ENCODE peak calls at places on chromosomes 12 and 14, in eight cellular contexts. S is cardiac muscle cell; Q is aorta; R is neural progenitor cell; V is astrocyte; T is IMR-90; I is effector memory CD4-positive, alpha-beta T cell; N is body of pancreas. J is an unnamed sample.

GRCh38 chr14:23910081-23910875 is 43.3 kb upstream of the DHRS4 start:
- DNase-seq in S (peak; percentile 76), Q (no peak), R (peak; percentile 69), V (peak; percentile 9), T (peak; percentile 48), I (no peak), N (peak; percentile 57), J (peak; percentile 34)

GRCh38 chr14:32472512-32473472 is 143.7 kb downstream of the AKAP6 start:
- DNase-seq in S (no peak), Q (no peak), R (peak; percentile 7), V (peak; percentile 74), T (peak; percentile 81), I (no peak), N (no peak), J (no peak)

GRCh38 chr14:26163761-26164160 is 434.1 kb downstream of the NOVA1 start:
- DNase-seq in S (peak; percentile 42), Q (no peak), R (peak; percentile 62), V (peak; percentile 21), T (peak; percentile 20), I (no peak), N (no peak), J (no peak)

GRCh38 chr12:104966677-104967076 is 8.6 kb upstream of the SLC41A2 start:
- DNase-seq in S (no peak), Q (no peak), R (no peak), V (no peak), T (no peak), I (no peak), N (no peak), J (no peak)

GRCh38 chr14:89466460-89466859 is 49.4 kb upstream of the FOXN3 start:
- DNase-seq in S (no peak), Q (no peak), R (no peak), V (no peak), T (no peak), I (no peak), N (no peak), J (no peak)

GRCh38 chr14:43359317-43359716 is 1147.8 kb downstream of the FSCB start:
- DNase-seq in S (no peak), Q (peak; percentile 39), R (no peak), V (no peak), T (no peak), I (no peak), N (peak; percentile 26), J (no peak)

GRCh38 chr12:124093297-124093696 is 120.3 kb downstream of the ZNF664 start:
- DNase-seq in S (no peak), Q (no peak), R (no peak), V (no peak), T (no peak), I (no peak), N (no peak), J (no peak)

GRCh38 chr14:35347323-35348043 is 55.3 kb downstream of the PSMA6 start:
- DNase-seq in S (no peak), Q (no peak), R (peak; percentile 57), V (no peak), T (no peak), I (no peak), N (no peak), J (peak; percentile 82)

GRCh38 chr14:68797180-68797670 is 4.4 kb upstream of the ZFP36L1 start:
- DNase-seq in S (peak; percentile 55), Q (no peak), R (peak; percentile 45), V (no peak), T (no peak), I (no peak), N (no peak), J (peak; percentile 11)

GRCh38 chr14:81323621-81324400 is 76.3 kb downstream of the STON2 start:
- DNase-seq in S (peak; percentile 57), Q (no peak), R (peak; percentile 73), V (peak; percentile 32), T (no peak), I (no peak), N (no peak), J (no peak)

GRCh38 chr14:92456215-92457017 is 57.2 kb upstream of the RIN3 start:
- DNase-seq in S (peak; percentile 83), Q (peak; percentile 82), R (peak; percentile 83), V (peak; percentile 33), T (peak; percentile 70), I (no peak), N (no peak), J (peak; percentile 66)

GRCh38 chr14:68249534-68250517 is 430.2 kb downstream of the RAD51B start:
- DNase-seq in S (no peak), Q (no peak), R (no peak), V (peak; percentile 73), T (peak; percentile 74), I (no peak), N (no peak), J (no peak)

GRCh38 chr14:101559624-101560533 is 1.4 kb upstream of the DIO3 start:
- DNase-seq in S (peak; percentile 59), Q (no peak), R (peak; percentile 84), V (peak; percentile 6), T (peak; percentile 3), I (no peak), N (peak; percentile 64), J (peak; percentile 45)

GRCh38 chr12:12776261-12776660 is 9.2 kb upstream of the APOLD1 start:
- DNase-seq in S (no peak), Q (no peak), R (no peak), V (peak; percentile 49), T (peak; percentile 23), I (no peak), N (peak; percentile 22), J (no peak)

GRCh38 chr12:3139760-3140159 is 62.6 kb downstream of the TSPAN9 start:
- DNase-seq in S (no peak), Q (peak; percentile 63), R (no peak), V (no peak), T (no peak), I (no peak), N (no peak), J (no peak)

GRCh38 chr14:105888784-105889665 is 362.6 kb downstream of the TMEM121 start:
- DNase-seq in S (no peak), Q (peak; percentile 62), R (no peak), V (no peak), T (no peak), I (no peak), N (peak; percentile 5), J (no peak)

DNA sequence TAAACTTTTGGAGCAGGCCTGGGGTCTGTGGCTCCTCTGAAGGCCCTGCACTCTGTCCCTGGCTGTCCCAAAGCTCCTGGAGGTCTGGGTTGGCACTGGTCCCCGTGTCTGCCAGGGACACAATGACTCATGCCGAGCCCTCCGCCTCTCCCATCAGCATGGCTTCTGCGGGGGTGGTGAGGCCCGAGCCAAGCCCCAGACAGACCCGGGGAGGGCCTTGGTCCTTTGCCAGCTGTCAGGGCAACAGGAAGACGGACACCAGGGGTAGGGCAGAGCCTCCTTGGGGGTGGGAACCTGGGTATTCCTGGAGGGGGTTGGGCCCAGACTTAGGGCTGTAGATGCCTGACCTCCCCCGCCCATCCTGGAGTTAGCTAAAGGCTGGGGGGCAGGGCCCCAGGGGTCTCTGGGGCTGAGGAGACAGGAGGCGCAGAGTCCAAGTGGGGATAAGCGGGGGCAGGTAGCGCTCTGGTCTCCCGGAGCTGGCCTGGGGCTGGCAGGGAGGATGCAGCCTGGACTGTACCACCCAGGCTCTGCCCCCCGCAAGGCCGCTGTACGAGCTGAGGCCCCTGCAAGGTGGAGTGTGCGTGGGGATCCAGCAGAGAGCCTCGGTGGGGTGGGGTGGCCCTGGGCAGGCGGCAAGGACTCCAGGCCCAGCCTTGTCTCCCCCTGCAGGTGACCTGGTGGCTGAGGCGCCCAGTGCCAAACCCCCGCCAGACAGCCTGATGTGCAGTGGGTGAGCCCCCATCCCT is 16.4 kb upstream of the PUS1 start:
- DNase-seq in S (no peak), Q (peak; percentile 96), R (no peak), V (peak; percentile 80), T (peak; percentile 85), I (no peak), N (peak; percentile 89), J (peak; percentile 95)
- H3K36me3 ChIP-seq in S (peaks cover 31% of the 10 kb centered on the region), Q (peaks cover 2% of the 10 kb centered on the region), R (no peaks in the 10 kb centered on the region), V (no peaks in the 10 kb centered on the region), T (peaks cover 76% of the 10 kb centered on the region), I (peaks cover 65% of the 10 kb centered on the region), N (peaks cover 58% of the 10 kb centered on the region), J (no peaks in the 10 kb centered on the region)

GRCh38 chr12:107373238-107373809 is 280.0 kb upstream of the CRY1 start:
- DNase-seq in S (no peak), Q (no peak), R (no peak), V (no peak), T (no peak), I (no peak), N (no peak), J (no peak)

GRCh38 chr12:107377596-107378385 is 284.4 kb upstream of the CRY1 start:
- DNase-seq in S (no peak), Q (no peak), R (no peak), V (peak; percentile 32), T (no peak), I (no peak), N (no peak), J (no peak)

GRCh38 chr12:107375231-107375630 is 281.9 kb upstream of the CRY1 start:
- DNase-seq in S (no peak), Q (no peak), R (no peak), V (no peak), T (no peak), I (no peak), N (no peak), J (no peak)

GRCh38 chr12:107372229-107372658 is 278.9 kb upstream of the CRY1 start:
- DNase-seq in S (no peak), Q (no peak), R (no peak), V (peak; percentile 21), T (peak; percentile 27), I (peak; percentile 23), N (no peak), J (no peak)

GRCh38 chr12:107374136-107374535 is 280.8 kb upstream of the CRY1 start:
- DNase-seq in S (no peak), Q (no peak), R (no peak), V (no peak), T (no peak), I (no peak), N (no peak), J (no peak)
- H3K4me1 ChIP-seq in S (no peaks in the 10 kb centered on the region), Q (no peaks in the 10 kb centered on the region), R (no peaks in the 10 kb centered on the region), V (peaks cover 11% of the 10 kb centered on the region), T (no peaks in the 10 kb centered on the region), I (peaks cover 49% of the 10 kb centered on the region), N (no peaks in the 10 kb centered on the region), J (no peaks in the 10 kb centered on the region)

DNA sequence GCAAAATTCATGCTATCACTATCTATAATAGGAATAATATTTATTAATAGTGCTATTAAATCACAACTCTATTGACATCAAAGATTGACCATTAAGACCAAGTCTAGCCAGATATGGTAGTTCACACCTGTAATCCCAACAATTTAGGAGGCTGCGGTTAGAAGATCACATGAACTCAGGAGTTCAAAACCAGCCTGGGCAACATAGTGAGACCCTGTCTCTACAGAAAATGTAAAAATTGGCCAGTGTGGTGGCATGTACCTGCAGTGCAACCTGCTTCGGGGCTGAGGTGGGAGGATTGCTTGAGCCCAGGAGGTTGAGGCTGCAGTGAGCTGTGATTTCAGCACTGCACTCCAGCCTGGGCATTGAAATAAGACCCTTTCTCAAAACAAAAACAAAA is 11.0 kb downstream of the VEZT start:
- DNase-seq in S (no peak), Q (no peak), R (no peak), V (no peak), T (no peak), I (no peak), N (no peak), J (no peak)
- H3K36me3 ChIP-seq in S (peaks cover 3% of the 10 kb centered on the region), Q (no peaks in the 10 kb centered on the region), R (peaks cover 3% of the 10 kb centered on the region), V (no peaks in the 10 kb centered on the region), T (peaks cover 7% of the 10 kb centered on the region), I (peaks cover 11% of the 10 kb centered on the region), N (peaks cover 3% of the 10 kb centered on the region), J (no peaks in the 10 kb centered on the region)

DNA sequence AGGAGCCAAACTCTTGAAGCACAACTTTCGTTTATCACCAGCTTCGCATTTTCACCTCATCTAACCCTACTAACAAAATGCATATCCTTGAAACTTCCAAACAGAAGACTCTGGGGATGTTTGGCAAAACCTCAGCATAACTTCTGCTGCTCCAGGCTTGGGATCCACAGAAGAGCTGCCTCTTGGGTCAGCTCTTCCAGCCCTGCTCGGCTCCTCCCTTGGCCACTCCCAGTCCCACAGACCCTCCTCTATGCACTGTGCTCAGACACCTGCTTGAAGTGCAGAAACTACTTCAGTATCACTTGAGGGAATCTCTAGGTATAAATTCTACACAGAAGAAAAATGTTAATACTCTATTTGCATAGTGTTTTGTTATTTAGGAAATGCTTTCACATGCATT is 110.0 kb upstream of the AMIGO2 start:
- DNase-seq in S (peak; percentile 14), Q (no peak), R (no peak), V (no peak), T (no peak), I (no peak), N (no peak), J (no peak)
- H3K4me1 ChIP-seq in S (peaks cover 12% of the 10 kb centered on the region), Q (peaks cover 3% of the 10 kb centered on the region), R (peaks cover 20% of the 10 kb centered on the region), V (peaks cover 34% of the 10 kb centered on the region), T (peaks cover 16% of the 10 kb centered on the region), I (peaks cover 39% of the 10 kb centered on the region), N (peaks cover 32% of the 10 kb centered on the region), J (peaks cover 14% of the 10 kb centered on the region)